ENCODE peak calls at places on chromosomes 6 and 20, in nine cellular contexts. G is retinal pigment epithelial cell, X is GM12865, I is lower leg skin, A is heart right ventricle, N is AG09309, Z is fibroblast of lung, M is SK-N-SH, R is adrenal gland. V is an unnamed sample.
A peak's percentile ranks its signal among the peaks of the same experiment; 100 is the strongest.

GRCh38 chr20:38117635-38118034 is 47.4 kb downstream of the TGM2 start:
- DNase-seq in G (peak; percentile 81), X (no peak), I (peak; percentile 10), A (no peak), N (no peak), Z (peak; percentile 97), M (no peak), R (no peak), V (no peak)

GRCh38 chr20:19074828-19075516 is 137.5 kb upstream of the SLC24A3 start:
- DNase-seq in G (no peak), X (peak; percentile 87), I (peak; percentile 70), A (no peak), N (no peak), Z (no peak), M (no peak), R (no peak), V (no peak)

GRCh38 chr6:135379647-135380046 is 117.9 kb downstream of the AHI1 start:
- DNase-seq in G (no peak), X (no peak), I (no peak), A (no peak), N (no peak), Z (no peak), M (no peak), R (no peak), V (no peak)

GRCh38 chr20:61447950-61448349 is 195.9 kb downstream of the CDH4 start:
- DNase-seq in G (no peak), X (no peak), I (peak; percentile 37), A (no peak), N (no peak), Z (no peak), M (no peak), R (no peak), V (no peak)

GRCh38 chr20:54133434-54134427 is 40.1 kb downstream of the CYP24A1 start:
- DNase-seq in G (no peak), X (no peak), I (no peak), A (no peak), N (no peak), Z (peak; percentile 54), M (no peak), R (no peak), V (no peak)

GRCh38 chr6:113936093-113936934 is 34.6 kb downstream of the HDAC2 start:
- DNase-seq in G (no peak), X (peak; percentile 59), I (no peak), A (no peak), N (peak; percentile 24), Z (peak; percentile 55), M (peak; percentile 53), R (no peak), V (peak; percentile 26)

GRCh38 chr20:46117704-46118467 is at the start of gene CD40:
- DNase-seq in G (no peak), X (peak; percentile 92), I (peak; percentile 96), A (peak; percentile 91), N (no peak), Z (peak; percentile 59), M (peak; percentile 66), R (peak; percentile 82), V (no peak)

GRCh38 chr6:39289490-39289889 is 24.7 kb downstream of the KCNK17 start:
- DNase-seq in G (no peak), X (no peak), I (no peak), A (no peak), N (no peak), Z (no peak), M (no peak), R (no peak), V (no peak)

GRCh38 chr6:7922596-7922995 is 12.0 kb upstream of the TXNDC5 start:
- DNase-seq in G (no peak), X (no peak), I (no peak), A (no peak), N (no peak), Z (peak; percentile 25), M (no peak), R (no peak), V (no peak)

GRCh38 chr20:25046736-25047666 is 10.9 kb downstream of the ACSS1 start:
- DNase-seq in G (no peak), X (no peak), I (peak; percentile 83), A (no peak), N (no peak), Z (no peak), M (no peak), R (no peak), V (no peak)

GRCh38 chr6:44969446-44970175 is 358.5 kb upstream of the RUNX2 start:
- DNase-seq in G (no peak), X (no peak), I (no peak), A (no peak), N (no peak), Z (peak; percentile 45), M (no peak), R (no peak), V (no peak)

DNA sequence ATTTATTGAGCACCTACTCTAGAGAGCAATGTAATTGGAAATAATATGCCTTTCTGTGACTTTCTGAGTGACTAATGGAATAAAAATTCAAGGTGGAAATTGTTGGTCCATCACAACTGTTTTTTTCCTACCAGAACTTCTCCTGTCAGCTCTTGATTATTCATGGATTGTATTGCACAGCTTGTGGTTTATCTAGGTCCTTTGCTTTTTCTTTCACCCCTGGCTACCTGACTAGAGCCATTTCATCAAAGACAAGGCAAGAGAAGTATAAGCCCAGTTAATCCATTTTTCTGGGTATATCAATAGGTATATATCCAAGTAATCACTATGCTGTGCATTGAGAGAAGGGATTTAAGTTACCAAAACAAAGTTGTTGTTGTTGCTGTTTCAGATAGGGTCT is 168.4 kb downstream of the MMS22L start:
- DNase-seq in G (no peak), X (no peak), I (no peak), A (no peak), N (no peak), Z (no peak), M (no peak), R (no peak), V (no peak)
- TF ChIP-seq CTCF in G (no peak), X (no peak), I (no peak), A (no peak), N (no peak), Z (no peak), M (no peak), R (no peak), V (no peak)

GRCh38 chr6:84432616-84433015 is 205.2 kb upstream of the CEP162 start:
- DNase-seq in G (no peak), X (no peak), I (no peak), A (no peak), N (peak; percentile 49), Z (no peak), M (no peak), R (no peak), V (no peak)
- H3K4me3 ChIP-seq in G (no peak overlapping the region), X (no peak overlapping the region), I (no peak overlapping the region), A (no peak overlapping the region), N (no peak overlapping the region), Z (no peak overlapping the region), M (no peak overlapping the region), R (no peak overlapping the region), V (no peak overlapping the region)

GRCh38 chr6:46963039-46963438 is 41.3 kb upstream of the ADGRF5 start:
- DNase-seq in G (no peak), X (no peak), I (no peak), A (no peak), N (no peak), Z (peak; percentile 33), M (no peak), R (no peak), V (no peak)

GRCh38 chr6:46963626-46964025 is 41.9 kb upstream of the ADGRF5 start:
- DNase-seq in G (no peak), X (no peak), I (no peak), A (no peak), N (no peak), Z (peak; percentile 97), M (no peak), R (no peak), V (no peak)

GRCh38 chr6:46961248-46961647 is 39.5 kb upstream of the ADGRF5 start:
- DNase-seq in G (no peak), X (peak; percentile 25), I (no peak), A (no peak), N (no peak), Z (no peak), M (no peak), R (no peak), V (no peak)

GRCh38 chr6:46967950-46968349 is 46.2 kb upstream of the ADGRF5 start:
- DNase-seq in G (no peak), X (no peak), I (no peak), A (no peak), N (no peak), Z (peak; percentile 44), M (no peak), R (no peak), V (no peak)

DNA sequence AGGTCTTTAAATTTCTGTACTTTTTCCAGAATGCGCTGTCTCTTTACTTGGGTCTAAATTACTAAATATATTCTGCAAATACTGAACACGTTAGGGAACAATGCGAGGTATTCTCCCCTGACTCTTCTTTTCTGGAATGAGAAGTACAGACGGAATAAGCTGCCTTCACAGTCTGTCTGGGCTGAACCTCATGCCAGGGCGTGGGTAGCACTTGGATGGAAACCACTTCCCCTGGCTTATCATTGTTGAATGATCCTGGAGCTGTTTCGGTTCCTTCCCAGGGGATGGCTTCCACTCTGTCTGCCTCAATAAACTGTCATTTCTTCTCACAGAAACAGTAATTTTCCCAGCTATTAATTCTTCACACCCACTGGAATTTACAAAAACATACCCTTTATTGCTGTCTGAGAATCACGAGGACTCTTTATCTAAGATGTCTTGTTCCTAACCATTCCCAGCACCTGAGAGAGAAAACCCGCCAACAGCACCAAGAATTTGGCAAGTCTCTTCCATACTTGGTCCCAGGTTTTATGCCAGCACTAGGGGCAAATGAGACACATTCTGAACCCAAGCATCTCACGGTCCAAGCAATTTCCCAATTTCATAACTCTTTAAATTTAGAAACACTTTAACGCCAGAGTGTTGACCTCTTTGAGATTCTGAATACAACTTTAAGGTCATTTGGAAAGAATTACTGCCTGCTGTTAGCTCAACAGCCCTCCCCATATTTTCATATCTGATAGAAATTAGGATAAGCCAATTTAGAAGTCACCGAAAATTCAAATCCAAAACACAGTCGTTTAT is 43.2 kb upstream of the ADGRF5 start:
- DNase-seq in G (no peak), X (no peak), I (no peak), A (no peak), N (no peak), Z (peak; percentile 95), M (no peak), R (no peak), V (no peak)
- TF ChIP-seq CTCF in G (no peak), X (no peak), I (no peak), A (no peak), N (no peak), Z (no peak), M (no peak), R (no peak), V (no peak)

GRCh38 chr20:57690525-57690924 is 19.3 kb downstream of the PMEPA1 start:
- DNase-seq in G (no peak), X (no peak), I (no peak), A (no peak), N (no peak), Z (no peak), M (no peak), R (no peak), V (no peak)

GRCh38 chr20:57693670-57694329 is 16.0 kb downstream of the PMEPA1 start:
- DNase-seq in G (no peak), X (no peak), I (no peak), A (no peak), N (no peak), Z (no peak), M (no peak), R (no peak), V (no peak)

GRCh38 chr20:57693002-57693582 is 16.7 kb downstream of the PMEPA1 start:
- DNase-seq in G (no peak), X (no peak), I (no peak), A (no peak), N (no peak), Z (peak; percentile 85), M (no peak), R (no peak), V (no peak)

GRCh38 chr20:57694481-57694880 is 15.3 kb downstream of the PMEPA1 start:
- DNase-seq in G (no peak), X (no peak), I (no peak), A (no peak), N (no peak), Z (no peak), M (no peak), R (no peak), V (no peak)

GRCh38 chr20:57692393-57692792 is 17.4 kb downstream of the PMEPA1 start:
- DNase-seq in G (no peak), X (no peak), I (no peak), A (no peak), N (no peak), Z (no peak), M (no peak), R (no peak), V (no peak)
- H3K4me3 ChIP-seq in G (no peak overlapping the region), X (no peak overlapping the region), I (no peak overlapping the region), A (no peak overlapping the region), N (no peak overlapping the region), Z (no peak overlapping the region), M (no peak overlapping the region), R (no peak overlapping the region), V (no peak overlapping the region)

V was measured in LNCaP clone FGC.